ENCODE peak calls at places on chromosomes 5 and 9, in ten cellular contexts. J is stimulated activated naive CD4-positive, alpha-beta T cell; W is dorsolateral prefrontal cortex; E is neural progenitor cell; Q is RPMI7951; V is NCI-H774; K is stimulated activated CD4-positive, alpha-beta T cell treated with anti-CD3 and anti-CD28 coated beads, Interleukin-2, amount 100 ng/mL, for 48 hours; X is sciatic nerve; Y is A172; U is activated CD4-positive, alpha-beta T cell treated with anti-CD3 and anti-CD28 coated beads, Interleukin-2, amount 10 ng/mL, durations not matched to agents 24 days and 14 days. R is an unnamed sample.

GRCh38 chr9:37503736-37504135 is 18.0 kb downstream of the POLR1E start:
- DNase-seq in V (no peak), U (no peak), X (no peak), J (no peak), Q (no peak), Y (no peak), E (no peak), K (no peak), W (no peak), R (no peak)

GRCh38 chr5:1384521-1384920 is 39.6 kb upstream of the CLPTM1L start:
- DNase-seq in J (no peak), Q (no peak), K (no peak), Y (no peak), E (no peak), V (no peak), U (no peak), W (no peak), X (no peak), R (no peak)

GRCh38 chr9:98793031-98793430 is 3.3 kb downstream of the ANKS6 start:
- DNase-seq in Y (no peak), V (no peak), J (no peak), U (no peak), E (no peak), W (no peak), Q (no peak), X (no peak), K (no peak), R (no peak)

GRCh38 chr9:131320031-131320685 is 30.6 kb downstream of the PLPP7 start:
- DNase-seq in U (no peak), E (no peak), V (no peak), K (no peak), X (peak), W (no peak), Q (no peak), J (no peak), Y (no peak), R (no peak)

GRCh38 chr5:141618804-141619554 is at the start of gene DIAPH1:
- DNase-seq in U (peak), Q (peak), E (peak), K (peak), J (peak), V (peak), X (peak), W (peak), Y (peak), R (peak)

GRCh38 chr5:64768358-64769312 is at the start of the genes CWC27 and SREK1IP1:
- DNase-seq in E (peak), U (peak), J (peak), W (peak), X (peak), V (peak), K (peak), Y (peak), Q (peak), R (peak)

GRCh38 chr5:181260720-181261319 is at the start of gene TRIM52:
- DNase-seq in J (no peak), X (peak), K (peak), W (peak), Q (peak), E (peak), V (no peak), U (peak), Y (peak), R (peak)

GRCh38 chr5:177123789-177124485 is 9.6 kb upstream of the NSD1 start:
- DNase-seq in K (no peak), V (no peak), E (no peak), W (no peak), U (no peak), J (no peak), Q (no peak), Y (no peak), X (no peak), R (no peak)

GRCh38 chr5:78515665-78516064 is 132.9 kb downstream of the LHFPL2 start:
- DNase-seq in K (no peak), J (no peak), X (no peak), U (no peak), W (no peak), Y (no peak), V (no peak), Q (no peak), E (peak), R (no peak)

GRCh38 chr5:54909126-54909525 is 76.3 kb downstream of the ESM1 start:
- DNase-seq in W (no peak), Y (no peak), J (no peak), U (no peak), E (no peak), X (no peak), Q (peak), V (no peak), K (no peak), R (no peak)

GRCh38 chr9:73152953-73153352 is 1.3 kb downstream of the ANXA1 start:
- DNase-seq in K (no peak), Y (no peak), U (peak), V (no peak), W (no peak), X (no peak), E (no peak), J (no peak), Q (peak), R (no peak)

GRCh38 chr5:135031146-135031812 is 2.7 kb downstream of the PITX1 start:
- DNase-seq in W (no peak), Q (no peak), U (peak), J (no peak), V (no peak), Y (no peak), E (peak), X (no peak), K (no peak), R (no peak)

GRCh38 chr9:97788763-97789663 is 64.0 kb upstream of the FOXE1 start:
- DNase-seq in E (no peak), V (no peak), Y (no peak), K (no peak), U (no peak), Q (no peak), X (no peak), W (no peak), J (no peak), R (no peak)

GRCh38 chr5:34791761-34792244 is 47.2 kb upstream of the TTC23L start:
- DNase-seq in V (no peak), U (no peak), Q (no peak), X (no peak), Y (no peak), K (no peak), W (no peak), J (no peak), E (no peak), R (no peak)

GRCh38 chr9:13070612-13071595 is 208.6 kb downstream of the MPDZ start:
- DNase-seq in K (no peak), V (peak), U (no peak), Y (no peak), X (no peak), J (no peak), W (no peak), Q (no peak), E (no peak), R (no peak)

GRCh38 chr5:138874771-138875628 is at the start of gene LRRTM2:
- DNase-seq in X (no peak), K (no peak), W (peak), J (no peak), E (peak), U (no peak), Q (peak), Y (peak), V (no peak), R (no peak)

GRCh38 chr9:92992549-92992948 is 45.2 kb downstream of the FGD3 start:
- DNase-seq in V (no peak), K (no peak), Y (no peak), J (no peak), U (no peak), E (peak), Q (no peak), X (no peak), W (no peak), R (no peak)

GRCh38 chr5:177371705-177372533 is 12.3 kb upstream of the SLC34A1 start:
- DNase-seq in Q (no peak), W (no peak), J (no peak), E (no peak), V (no peak), K (no peak), X (no peak), U (no peak), Y (no peak), R (no peak)

GRCh38 chr5:51889703-51890102 is 506.5 kb downstream of the ISL1 start:
- DNase-seq in Y (no peak), U (no peak), X (no peak), J (no peak), W (no peak), E (no peak), V (peak), K (no peak), Q (no peak), R (no peak)